ENCODE peak calls at places on chromosome 19, in six cellular contexts. Q, E, U, H, A and C are unnamed samples.
A peak's percentile ranks its signal among the peaks of the same experiment; 100 is the strongest.

GRCh38 chr19:37654525-37654832 is 786 bp downstream of the ZFP30 start:
- DNase-seq in U (no peak), H (peak; percentile 50), Q (no peak), E (no peak), A (no peak), C (peak; percentile 26)

GRCh38 chr19:1102407-1103106 is 1.2 kb upstream of the GPX4 start:
- DNase-seq in Q (no peak), H (peak; percentile 99), E (peak; percentile 47), A (no peak), U (no peak), C (peak; percentile 100)

GRCh38 chr19:51503428-51503827 is 1.8 kb upstream of the SIGLEC12 start:
- DNase-seq in H (no peak), A (no peak), E (no peak), U (no peak), Q (no peak), C (no peak)

GRCh38 chr19:8512115-8512967 is 1.6 kb downstream of the ZNF414 start:
- DNase-seq in H (no peak), U (no peak), A (peak; percentile 84), Q (peak; percentile 88), E (peak; percentile 75), C (no peak)

GRCh38 chr19:1177322-1178114 is 3.5 kb upstream of the SBNO2 start:
- DNase-seq in U (no peak), H (peak; percentile 91), A (no peak), Q (no peak), E (peak; percentile 65), C (peak; percentile 97)

GRCh38 chr19:6489278-6490061 is 7.9 kb upstream of the DENND1C start:
- DNase-seq in U (no peak), A (no peak), Q (no peak), E (no peak), H (no peak), C (no peak)

GRCh38 chr19:1361601-1362384 is 21.9 kb upstream of the NDUFS7 start:
- DNase-seq in H (peak; percentile 32), A (no peak), Q (no peak), E (no peak), U (no peak), C (peak; percentile 78)

GRCh38 chr19:4210166-4210731 is 19.1 kb upstream of the EBI3 start:
- DNase-seq in E (no peak), Q (no peak), U (no peak), A (no peak), H (no peak), C (no peak)

GRCh38 chr19:17479325-17479791 is 9.0 kb downstream of the SLC27A1 start:
- DNase-seq in A (no peak), E (no peak), Q (no peak), U (no peak), H (peak; percentile 30), C (peak; percentile 76)

GRCh38 chr19:19361075-19361594 is 40.5 kb downstream of the MAU2 start:
- DNase-seq in A (peak; percentile 90), U (peak; percentile 78), Q (peak; percentile 85), H (peak; percentile 88), E (peak; percentile 92), C (peak; percentile 80)

GRCh38 chr19:19405919-19406877 is 723 bp downstream of the GATAD2A start:
- DNase-seq in E (peak; percentile 55), H (peak; percentile 66), U (peak; percentile 69), A (peak; percentile 78), Q (peak; percentile 51), C (peak; percentile 60)

GRCh38 chr19:31803819-31804446 is 454.7 kb upstream of the TSHZ3 start:
- DNase-seq in E (no peak), U (no peak), Q (no peak), H (no peak), A (peak; percentile 4), C (no peak)

GRCh38 chr19:50230379-50231351 is 27.2 kb downstream of the MYH14 start:
- DNase-seq in H (no peak), E (peak; percentile 68), A (peak; percentile 86), Q (peak; percentile 87), U (no peak), C (no peak)

DNA sequence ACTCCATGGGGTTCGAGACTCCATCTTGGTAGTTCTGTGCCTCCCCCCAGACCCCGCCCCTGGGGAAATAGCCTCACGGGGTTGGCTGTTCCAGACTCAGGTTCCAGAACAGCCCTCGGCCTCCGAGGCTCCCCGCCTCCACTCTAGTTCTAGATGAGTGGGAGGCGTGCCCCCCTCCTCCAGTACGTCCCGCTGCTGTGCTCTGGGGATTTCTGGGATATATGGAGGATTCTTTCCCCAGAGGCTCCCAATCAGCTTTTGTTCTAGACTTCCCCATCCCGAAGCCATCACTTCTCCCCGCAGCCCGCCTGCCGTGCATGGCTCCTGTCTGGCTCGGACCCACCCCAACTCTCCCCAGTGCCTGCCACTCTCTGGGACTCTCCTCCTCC is 1.9 kb upstream of the CACNG7 start:
- DNase-seq in U (no peak), E (no peak), A (no peak), H (no peak), Q (peak; percentile 47), C (no peak)
- H3K4me2 ChIP-seq in U (no peak overlapping the region), E (peak overlapping the region; percentile 44), A (peak overlapping the region; percentile 95), H (no peak overlapping the region), Q (peak overlapping the region; percentile 95), C (no peak overlapping the region)

GRCh38 chr19:12946092-12946845 is 607 bp downstream of the RAD23A start:
- DNase-seq in A (peak; percentile 89), E (peak; percentile 96), U (peak; percentile 73), H (peak; percentile 88), Q (peak; percentile 87), C (peak; percentile 80)
- H2BK120ac ChIP-seq in A (no peak overlapping the region), E (peak overlapping the region; percentile 97), U (no peak overlapping the region), H (peak overlapping the region; percentile 92), Q (no peak overlapping the region), C (peak overlapping the region; percentile 1)

GRCh38 chr19:12789098-12789903 is 2.0 kb upstream of the JUNB start:
- DNase-seq in E (peak; percentile 58), U (no peak), Q (no peak), H (peak; percentile 67), A (no peak), C (peak; percentile 18)

GRCh38 chr19:12787458-12787857 is 3.8 kb upstream of the JUNB start:
- DNase-seq in E (no peak), Q (no peak), H (no peak), A (no peak), U (no peak), C (no peak)

GRCh38 chr19:12788682-12789097 is 2.6 kb upstream of the JUNB start:
- DNase-seq in E (peak; percentile 73), H (peak; percentile 88), A (no peak), Q (peak; percentile 59), U (no peak), C (peak; percentile 75)

GRCh38 chr19:12786950-12787349 is 4.3 kb upstream of the JUNB start:
- DNase-seq in Q (no peak), U (no peak), E (no peak), H (no peak), A (no peak), C (no peak)

GRCh38 chr19:12788025-12788681 is 3.1 kb upstream of the JUNB start:
- DNase-seq in H (peak; percentile 58), U (no peak), A (no peak), E (no peak), Q (no peak), C (no peak)
- H3K4me2 ChIP-seq in H (peak overlapping the region; percentile 81), U (peak overlapping the region; percentile 44), A (peak overlapping the region; percentile 70), E (no peak overlapping the region), Q (no peak overlapping the region), C (peak overlapping the region; percentile 51)

GRCh38 chr19:48872884-48873475 is 759 bp downstream of the PPP1R15A start:
- DNase-seq in U (peak; percentile 84), Q (peak; percentile 85), E (peak; percentile 97), H (peak; percentile 93), A (peak; percentile 72), C (peak; percentile 94)

GRCh38 chr19:48870048-48870447 is 1.6 kb upstream of the PLEKHA4 start:
- DNase-seq in A (no peak), Q (no peak), U (no peak), E (no peak), H (no peak), C (no peak)

GRCh38 chr19:48874309-48875135 is 2.3 kb downstream of the PPP1R15A start:
- DNase-seq in H (peak; percentile 79), U (no peak), E (no peak), A (no peak), Q (no peak), C (peak; percentile 80)

GRCh38 chr19:48873476-48874308 is 1.5 kb downstream of the PPP1R15A start:
- DNase-seq in H (peak; percentile 43), U (no peak), A (no peak), Q (no peak), E (peak; percentile 89), C (no peak)

DNA sequence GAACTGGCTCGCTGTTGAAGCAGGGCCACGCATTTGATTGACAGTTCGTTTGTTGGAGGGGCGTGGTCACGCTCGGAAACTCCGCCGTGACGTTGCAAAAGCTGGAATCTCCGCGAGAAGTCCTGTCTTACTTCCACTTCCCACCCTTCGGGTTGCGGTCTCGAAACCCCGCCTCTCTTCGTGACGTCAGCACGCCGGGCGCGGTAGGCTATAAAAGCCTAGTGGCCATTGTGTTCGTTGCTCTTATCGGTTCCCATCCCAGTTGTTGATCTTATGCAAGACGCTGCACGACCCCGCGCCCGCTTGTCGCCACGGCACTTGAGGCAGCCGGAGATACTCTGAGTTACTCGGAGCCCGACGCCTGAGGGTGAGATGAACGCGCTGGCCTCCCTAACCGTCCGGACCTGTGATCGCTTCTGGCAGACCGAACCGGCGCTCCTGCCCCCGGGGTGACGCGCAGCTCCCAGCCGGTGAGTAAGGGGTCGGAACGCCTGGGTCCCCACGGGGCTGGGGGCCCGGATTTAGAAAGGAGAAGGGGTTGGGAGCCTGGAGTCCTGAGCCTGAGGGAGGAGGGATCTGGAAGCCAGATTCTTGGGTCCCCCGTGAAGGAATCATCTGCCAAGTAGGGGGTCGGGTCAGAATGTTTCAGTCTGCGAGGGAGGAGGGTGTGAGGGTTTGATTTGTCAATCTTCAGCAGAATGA is at the start of gene PPP1R15A:
- DNase-seq in H (peak; percentile 99), A (peak; percentile 100), E (peak; percentile 99), Q (peak; percentile 98), U (peak; percentile 98), C (peak; percentile 97)
- H2BK120ac ChIP-seq in H (peak within 1 kb of the TSS; percentile 100), A (no peak within 1 kb of the TSS), E (peak within 1 kb of the TSS; percentile 63), Q (peak within 1 kb of the TSS; percentile 83), U (peak within 1 kb of the TSS; percentile 76), C (peak within 1 kb of the TSS; percentile 88)

GRCh38 chr19:54573330-54573872 is at the start of gene LILRA2:
- DNase-seq in A (no peak), H (no peak), E (no peak), Q (no peak), U (no peak), C (no peak)
- H3K4me2 ChIP-seq in A (no peak within 1 kb of the TSS), H (no peak within 1 kb of the TSS), E (no peak within 1 kb of the TSS), Q (no peak within 1 kb of the TSS), U (no peak within 1 kb of the TSS), C (no peak within 1 kb of the TSS)